ENCODE peak calls at places on chromosomes 5 and 9, in ten cellular contexts. N is stimulated activated CD4-positive, alpha-beta T cell treated with anti-CD3 and anti-CD28 coated beads, Interleukin-1b, Interleukin-23, amount 100 ng/mL, for 24 hours; Y is T-helper 1 cell; G is central memory CD4-positive, alpha-beta T cell; D is fibroblast of lung; A is activated CD4-positive, CD25-positive, alpha-beta regulatory T cell; S is H54; B is endothelial cell; X is NCI-H1930; I is RCC 7860. L is an unnamed sample.

GRCh38 chr9:98455957-98456621 is 200.6 kb upstream of the TBC1D2 start:
- DNase-seq in B (no peak), I (no peak), S (no peak), G (no peak), N (no peak), D (peak; percentile 86), A (no peak), Y (no peak), X (no peak), L (no peak)

GRCh38 chr5:38843665-38844064 is 2.1 kb upstream of the OSMR start:
- DNase-seq in G (no peak), I (no peak), X (no peak), A (no peak), B (no peak), D (no peak), S (no peak), Y (no peak), N (no peak), L (no peak)

GRCh38 chr5:41707853-41708603 is 162.2 kb downstream of the OXCT1 start:
- DNase-seq in G (no peak), Y (no peak), A (no peak), B (peak; percentile 9), I (peak; percentile 45), D (peak; percentile 41), X (no peak), S (peak; percentile 10), N (no peak), L (no peak)

GRCh38 chr5:173458819-173459218 is 130.6 kb upstream of the STC2 start:
- DNase-seq in A (no peak), G (no peak), N (no peak), D (peak; percentile 28), Y (no peak), I (no peak), S (no peak), B (no peak), X (no peak), L (no peak)

GRCh38 chr5:3222924-3223323 is 372.7 kb upstream of the IRX1 start:
- DNase-seq in I (no peak), X (no peak), D (no peak), N (no peak), A (no peak), B (no peak), S (no peak), G (no peak), Y (no peak), L (no peak)

GRCh38 chr5:168879929-168880328 is 300.8 kb upstream of the PANK3 start:
- DNase-seq in A (no peak), B (no peak), D (peak; percentile 10), N (no peak), Y (no peak), S (no peak), G (no peak), X (no peak), I (no peak), L (no peak)

GRCh38 chr9:87800456-87800855 is 74.5 kb downstream of the CTSL start:
- DNase-seq in X (no peak), B (no peak), G (no peak), D (no peak), I (no peak), A (no peak), Y (no peak), N (no peak), S (no peak), L (no peak)

GRCh38 chr5:60852317-60852716 is 8.2 kb upstream of the ELOVL7 start:
- DNase-seq in I (no peak), Y (no peak), N (no peak), D (no peak), S (no peak), G (no peak), A (no peak), B (no peak), X (no peak), L (no peak)

GRCh38 chr9:28720746-28721145 is 1147.5 kb upstream of the C9orf72 start:
- DNase-seq in Y (no peak), S (no peak), D (no peak), A (no peak), G (no peak), N (no peak), B (no peak), X (no peak), I (no peak), L (no peak)

GRCh38 chr9:130313103-130313858 is 47.7 kb downstream of the HMCN2 start:
- DNase-seq in G (no peak), B (no peak), N (no peak), A (no peak), S (no peak), Y (no peak), X (no peak), I (no peak), D (no peak), L (no peak)

GRCh38 chr9:101354143-101354764 is 30.6 kb downstream of the BAAT start:
- DNase-seq in A (no peak), X (no peak), B (no peak), I (peak; percentile 41), D (peak; percentile 7), Y (no peak), N (no peak), S (no peak), G (no peak), L (no peak)

GRCh38 chr9:80899208-80899607 is 790.1 kb downstream of the TLE1 start:
- DNase-seq in D (peak; percentile 75), S (no peak), G (no peak), Y (no peak), B (no peak), X (no peak), A (no peak), N (no peak), I (no peak), L (no peak)

GRCh38 chr9:125361837-125362531 is 100.4 kb downstream of the GAPVD1 start:
- DNase-seq in D (no peak), N (no peak), B (peak; percentile 52), Y (no peak), S (no peak), X (no peak), I (no peak), A (no peak), G (no peak), L (peak; percentile 11)

GRCh38 chr9:105439428-105439827 is 8.4 kb upstream of the FSD1L start:
- DNase-seq in S (no peak), Y (no peak), D (peak; percentile 83), X (no peak), G (no peak), B (no peak), I (no peak), A (no peak), N (no peak), L (no peak)

GRCh38 chr9:35923927-35924763 is 14.9 kb downstream of the SPAAR start:
- DNase-seq in B (no peak), Y (no peak), A (no peak), D (peak; percentile 98), X (no peak), I (peak; percentile 98), G (no peak), S (no peak), N (no peak), L (no peak)

GRCh38 chr5:1780621-1780945 is 19.1 kb downstream of the MRPL36 start:
- DNase-seq in I (no peak), D (no peak), B (no peak), Y (no peak), X (no peak), N (no peak), A (no peak), G (no peak), S (no peak), L (no peak)

GRCh38 chr5:27172708-27173107 is 134.3 kb upstream of the CDH9 start:
- DNase-seq in X (no peak), I (no peak), S (no peak), N (no peak), A (no peak), G (no peak), D (no peak), B (no peak), Y (no peak), L (no peak)

GRCh38 chr5:123951204-123951977 is 439.4 kb downstream of the CSNK1G3 start:
- DNase-seq in X (no peak), Y (no peak), A (no peak), G (no peak), S (peak; percentile 23), D (peak; percentile 99), B (no peak), N (no peak), I (peak; percentile 87), L (no peak)

L was measured in DMS 273 treated with DMSO at 0.1 percent for 48 hours.